ENCODE peak calls at places on chromosomes 3 and 15, in six cellular contexts. X is transverse colon, Y is cardiac muscle cell, C is HepG2, Z is psoas muscle, F is colonic mucosa. W is an unnamed sample.

GRCh38 chr15:69015591-69015990 is 1.1 kb downstream of the NOX5 start:
- DNase-seq in F (no peak), Z (no peak), X (no peak), C (no peak), Y (no peak), W (no peak)

GRCh38 chr3:159451067-159451466 is 537.6 kb upstream of the IL12A start:
- DNase-seq in C (peak; percentile 1), Z (no peak), F (no peak), X (no peak), Y (no peak), W (no peak)

GRCh38 chr3:99783009-99783573 is 34.6 kb upstream of the CMSS1 start:
- DNase-seq in F (no peak), X (no peak), C (no peak), Y (peak; percentile 89), Z (no peak), W (no peak)

GRCh38 chr3:123365450-123366143 is 83.3 kb downstream of the ADCY5 start:
- DNase-seq in C (peak; percentile 16), Y (peak; percentile 32), X (no peak), Z (no peak), F (no peak), W (no peak)

GRCh38 chr15:66609876-66610275 is 44.1 kb upstream of the LCTL start:
- DNase-seq in Z (no peak), Y (no peak), X (no peak), C (no peak), F (no peak), W (no peak)

GRCh38 chr3:149536429-149536828 is 61.9 kb downstream of the TM4SF4 start:
- DNase-seq in Z (peak; percentile 74), X (peak; percentile 26), Y (peak; percentile 72), F (peak; percentile 24), C (no peak), W (no peak)

GRCh38 chr15:74134387-74135027 is 4.1 kb downstream of the ISLR2 start:
- DNase-seq in C (no peak), Y (no peak), X (peak; percentile 38), F (peak; percentile 54), Z (peak; percentile 78), W (no peak)

GRCh38 chr3:140972833-140973232 is 31.2 kb downstream of the SLC25A36 start:
- DNase-seq in Z (no peak), F (no peak), Y (peak; percentile 35), X (no peak), C (peak; percentile 41), W (no peak)

GRCh38 chr15:52798529-52799101 is 8.5 kb upstream of the ONECUT1 start:
- DNase-seq in F (no peak), C (no peak), Y (no peak), Z (no peak), X (no peak), W (no peak)

GRCh38 chr3:48684480-48685143 is 1.1 kb downstream of the NCKIPSD start:
- DNase-seq in C (no peak), F (no peak), Y (peak; percentile 49), Z (no peak), X (peak; percentile 44), W (no peak)

GRCh38 chr3:82054849-82055248 is 293.4 kb upstream of the GBE1 start:
- DNase-seq in Y (no peak), Z (no peak), X (no peak), C (no peak), F (no peak), W (no peak)

GRCh38 chr15:92805080-92805708 is 94.9 kb upstream of the CHD2 start:
- DNase-seq in Z (no peak), C (no peak), F (no peak), Y (no peak), X (no peak), W (no peak)

GRCh38 chr3:149534671-149535394 is 60.3 kb downstream of the TM4SF4 start:
- DNase-seq in F (no peak), Y (peak; percentile 59), C (no peak), X (no peak), Z (no peak), W (no peak)

GRCh38 chr15:52668133-52668532 is 11.1 kb downstream of the ATOSA start:
- DNase-seq in C (no peak), F (no peak), Y (peak; percentile 35), X (no peak), Z (no peak), W (no peak)

GRCh38 chr3:21435871-21436270 is 315.1 kb downstream of the ZNF385D start:
- DNase-seq in X (no peak), F (no peak), C (no peak), Z (no peak), Y (peak; percentile 97), W (no peak)

GRCh38 chr15:39554746-39555387 is 26.0 kb upstream of the THBS1 start:
- DNase-seq in Y (no peak), X (no peak), C (no peak), Z (no peak), F (no peak), W (no peak)

GRCh38 chr3:64908292-64908691 is 220.5 kb upstream of the ADAMTS9 start:
- DNase-seq in Y (no peak), X (no peak), Z (no peak), F (no peak), C (no peak), W (no peak)

GRCh38 chr15:79657722-79658121 is 225.6 kb downstream of the MINAR1 start:
- DNase-seq in Z (no peak), C (no peak), X (no peak), Y (no peak), F (no peak), W (no peak)

GRCh38 chr3:16831846-16832245 is 52.9 kb upstream of the PLCL2 start:
- DNase-seq in X (no peak), F (no peak), Y (no peak), C (no peak), Z (no peak), W (no peak)

GRCh38 chr3:16834753-16835152 is 50.0 kb upstream of the PLCL2 start:
- DNase-seq in F (no peak), C (no peak), Y (no peak), Z (no peak), X (no peak), W (no peak)

GRCh38 chr3:16836505-16837237 is 48.1 kb upstream of the PLCL2 start:
- DNase-seq in F (no peak), Z (no peak), Y (peak; percentile 51), C (no peak), X (no peak), W (no peak)

GRCh38 chr3:16837602-16838001 is 47.2 kb upstream of the PLCL2 start:
- DNase-seq in X (no peak), C (no peak), Y (no peak), F (no peak), Z (peak; percentile 92), W (no peak)

GRCh38 chr3:16834214-16834613 is 50.5 kb upstream of the PLCL2 start:
- DNase-seq in F (no peak), Y (no peak), Z (no peak), C (no peak), X (no peak), W (no peak)
- H3K4me1 ChIP-seq in F (no peaks in the 10 kb centered on the region), Y (peaks cover 17% of the 10 kb centered on the region), Z (peaks cover 4% of the 10 kb centered on the region), C (no peaks in the 10 kb centered on the region), X (no peaks in the 10 kb centered on the region), W (peaks cover 14% of the 10 kb centered on the region)

DNA sequence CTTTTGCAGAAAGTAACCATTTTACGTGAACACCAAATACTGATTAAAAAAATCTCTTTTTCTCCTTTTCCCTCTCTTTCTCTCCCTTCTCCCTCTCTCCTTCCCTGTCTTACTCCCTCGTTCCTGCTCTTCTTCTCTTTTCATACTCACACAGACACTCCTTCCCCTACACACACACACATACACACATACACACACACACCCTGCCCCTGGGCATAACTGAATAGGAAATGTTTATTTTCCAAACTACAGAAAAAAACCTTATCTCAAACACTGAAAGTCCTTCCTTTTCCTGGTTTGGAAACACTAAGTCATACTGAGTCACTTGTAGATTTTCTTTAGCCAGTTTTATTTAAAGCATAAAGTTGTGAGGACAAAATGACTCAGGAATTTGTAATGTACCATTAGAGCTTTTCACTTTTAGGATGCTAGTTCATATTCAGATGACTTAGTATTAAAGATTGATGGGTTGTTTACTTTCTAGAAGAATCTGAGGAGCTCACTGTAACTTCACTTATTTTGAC is 62.4 kb downstream of the MBNL1 start:
- DNase-seq in X (no peak), Z (no peak), C (peak; percentile 29), Y (peak; percentile 83), F (peak; percentile 51), W (no peak)
- H3K4me3 ChIP-seq in X (no peak overlapping the region), Z (peak overlapping the region; percentile 11), C (no peak overlapping the region), Y (no peak overlapping the region), F (no peak overlapping the region), W (no peak overlapping the region)

GRCh38 chr15:59295742-59296090 is 77.0 kb downstream of the MYO1E start:
- DNase-seq in C (no peak), Y (no peak), X (no peak), F (no peak), Z (no peak), W (no peak)
- H3K4me1 ChIP-seq in C (peaks cover 24% of the 10 kb centered on the region), Y (no peaks in the 10 kb centered on the region), X (peaks cover 40% of the 10 kb centered on the region), F (peaks cover 19% of the 10 kb centered on the region), Z (peaks cover 46% of the 10 kb centered on the region), W (peaks cover 13% of the 10 kb centered on the region)

DNA sequence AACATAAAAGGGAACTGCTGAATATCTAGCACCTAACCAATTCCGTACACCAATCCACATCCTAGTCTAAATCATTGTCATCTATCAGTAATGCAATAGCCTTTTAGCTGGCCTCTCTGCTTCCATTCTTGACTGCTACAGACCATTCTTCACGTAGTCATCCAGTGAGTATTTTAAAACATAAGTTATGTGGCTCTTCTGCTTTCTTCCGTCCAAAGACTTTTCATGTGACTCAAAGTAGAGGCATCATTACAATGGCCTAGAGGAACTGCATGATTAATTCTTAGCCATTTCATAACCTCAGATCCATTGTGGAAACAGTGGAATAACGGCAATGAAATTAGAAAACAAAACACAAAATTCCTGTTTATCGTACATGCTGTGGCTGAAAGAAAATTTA is 88.9 kb upstream of the CBLB start:
- DNase-seq in Z (no peak), F (no peak), Y (peak; percentile 33), X (no peak), C (no peak), W (no peak)
- H3K4me3 ChIP-seq in Z (no peak overlapping the region), F (no peak overlapping the region), Y (no peak overlapping the region), X (no peak overlapping the region), C (no peak overlapping the region), W (no peak overlapping the region)

DNA sequence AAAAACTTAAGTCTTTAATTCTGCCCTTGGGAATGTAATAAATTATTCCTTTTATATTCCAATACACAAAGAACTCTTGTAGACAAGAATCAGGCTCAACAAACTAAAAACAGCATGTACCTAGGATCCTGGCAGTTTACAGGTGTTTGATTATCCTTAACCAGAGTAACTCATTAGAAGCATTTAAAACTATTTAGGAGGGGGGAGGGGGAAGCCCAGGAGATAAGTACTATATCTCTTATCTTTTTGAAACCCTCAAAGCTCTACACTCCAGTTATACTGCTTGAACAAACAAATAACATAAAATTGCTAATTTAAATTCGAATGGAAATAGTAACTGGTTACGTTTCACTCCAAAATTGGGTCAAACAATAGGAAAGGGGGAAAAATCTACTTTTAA is 1.9 kb downstream of the CNBP start:
- DNase-seq in C (no peak), X (no peak), Z (no peak), F (no peak), Y (no peak), W (no peak)
- H3K4me1 ChIP-seq in C (peaks cover 50% of the 10 kb centered on the region), X (peaks cover 38% of the 10 kb centered on the region), Z (peaks cover 60% of the 10 kb centered on the region), F (peaks cover 30% of the 10 kb centered on the region), Y (peaks cover 17% of the 10 kb centered on the region), W (peaks cover 49% of the 10 kb centered on the region)

GRCh38 chr3:37809846-37810447 is 51.7 kb upstream of the CTDSPL start:
- DNase-seq in Y (no peak), Z (peak; percentile 67), X (no peak), C (no peak), F (no peak), W (no peak)
- H3K4me3 ChIP-seq in Y (no peak overlapping the region), Z (no peak overlapping the region), X (no peak overlapping the region), C (no peak overlapping the region), F (no peak overlapping the region), W (no peak overlapping the region)